ENCODE peak calls at places on chromosomes 13 and 19, in seven cellular contexts. K is upper lobe of right lung, Q is OCI-LY7, R is epithelial cell of esophagus, E is lower leg skin, M is WTC11, N is IMR-90. W is an unnamed sample.

GRCh38 chr13:114034481-114034891 is 60.6 kb upstream of the C13orf46 start:
- DNase-seq in Q (no peak), N (peak; percentile 80), R (no peak), K (no peak), M (no peak), E (no peak), W (no peak)

GRCh38 chr19:19147344-19147743 is 9.1 kb upstream of the TMEM161A start:
- DNase-seq in E (no peak), R (no peak), K (no peak), Q (no peak), N (no peak), M (no peak), W (no peak)

GRCh38 chr19:5536337-5536894 is 31.3 kb downstream of the TINCR start:
- DNase-seq in K (peak; percentile 80), M (peak; percentile 91), R (peak; percentile 56), Q (no peak), E (no peak), N (peak; percentile 33), W (peak; percentile 62)

GRCh38 chr19:20423381-20424207 is 142.0 kb downstream of the ZNF737 start:
- DNase-seq in M (peak; percentile 34), Q (peak; percentile 38), E (peak; percentile 91), K (peak; percentile 82), R (peak; percentile 64), N (peak; percentile 7), W (peak; percentile 21)

GRCh38 chr19:55306712-55307111 is 18.4 kb downstream of the TMEM150B start:
- DNase-seq in R (no peak), M (no peak), E (no peak), Q (no peak), K (no peak), N (no peak), W (no peak)

GRCh38 chr13:109785141-109785891 is 1.1 kb downstream of the IRS2 start:
- DNase-seq in N (peak; percentile 57), M (peak; percentile 52), K (peak; percentile 85), Q (no peak), R (peak; percentile 75), E (peak; percentile 90), W (no peak)

GRCh38 chr13:45121421-45121820 is 1.1 kb downstream of the GTF2F2 start:
- DNase-seq in K (no peak), R (peak; percentile 61), M (no peak), Q (peak; percentile 56), E (no peak), N (peak; percentile 53), W (no peak)

GRCh38 chr19:1601613-1602064 is 3.6 kb downstream of the UQCR11 start:
- DNase-seq in N (no peak), K (no peak), Q (no peak), R (no peak), E (no peak), M (no peak), W (no peak)

GRCh38 chr13:50910483-50910805 is 853 bp downstream of the RNASEH2B start:
- DNase-seq in N (peak; percentile 42), R (peak; percentile 20), E (no peak), Q (peak; percentile 54), K (no peak), M (peak; percentile 44), W (peak; percentile 22)
- TF ChIP-seq CTCF in N (no peak), R (no peak), E (no peak), Q (no peak), K (no peak), M (no peak), W (no peak)

DNA sequence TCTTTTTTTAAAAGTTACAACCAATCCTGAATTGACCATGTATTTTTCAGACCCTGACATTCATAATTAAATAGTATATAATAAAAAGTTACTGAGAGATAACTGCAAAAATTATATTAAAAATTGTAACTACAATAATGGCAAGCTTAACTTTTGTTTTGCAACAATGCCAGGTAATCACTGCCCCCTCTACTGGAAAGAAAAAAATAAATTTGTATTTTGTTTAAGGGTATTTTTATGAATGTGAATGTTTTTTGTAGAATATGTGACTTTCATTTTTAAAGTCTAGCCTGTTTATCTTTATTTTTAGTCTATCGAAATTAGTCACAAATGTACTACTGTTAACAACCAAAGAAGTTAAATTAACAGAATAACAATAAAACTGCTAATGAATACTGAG is 21.7 kb downstream of the MRPS31 start:
- DNase-seq in N (no peak), E (no peak), M (no peak), Q (no peak), K (no peak), R (no peak), W (no peak)
- TF ChIP-seq CTCF in N (peak; percentile 10), E (no peak), M (no peak), Q (peak; percentile 75), K (no peak), R (no peak), W (peak; percentile 31)

DNA sequence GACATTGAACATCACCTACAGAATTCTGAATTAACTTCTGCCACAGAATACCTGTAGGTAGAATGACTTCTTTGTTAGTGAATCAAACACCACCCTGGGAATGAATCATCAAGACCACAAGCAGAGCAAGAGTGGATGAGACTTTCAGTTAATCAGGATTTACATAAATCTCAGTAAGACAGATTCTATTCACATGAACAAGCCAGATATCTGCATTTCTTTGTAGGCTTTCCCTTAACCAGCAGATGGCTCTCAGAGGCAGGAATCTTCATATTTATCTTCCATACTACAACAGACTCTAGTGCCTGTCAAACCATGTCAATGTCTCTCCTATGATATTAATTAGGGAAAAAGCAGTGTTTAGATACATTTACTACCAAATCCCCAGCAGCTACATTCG is 412.1 kb downstream of the KLF12 start:
- DNase-seq in E (no peak), N (peak; percentile 77), Q (peak; percentile 3), M (no peak), R (peak; percentile 92), K (no peak), W (no peak)
- TF ChIP-seq CTCF in E (no peak), N (peak; percentile 49), Q (peak; percentile 52), M (no peak), R (peak; percentile 59), K (no peak), W (no peak)

GRCh38 chr13:112931028-112931934 is 37.7 kb upstream of the MCF2L start:
- DNase-seq in N (peak; percentile 76), K (no peak), Q (no peak), E (peak; percentile 84), M (peak; percentile 50), R (peak; percentile 18), W (peak; percentile 44)
- TF ChIP-seq CTCF in N (peak; percentile 67), K (peak; percentile 50), Q (peak; percentile 36), E (no peak), M (no peak), R (peak; percentile 56), W (no peak)

DNA sequence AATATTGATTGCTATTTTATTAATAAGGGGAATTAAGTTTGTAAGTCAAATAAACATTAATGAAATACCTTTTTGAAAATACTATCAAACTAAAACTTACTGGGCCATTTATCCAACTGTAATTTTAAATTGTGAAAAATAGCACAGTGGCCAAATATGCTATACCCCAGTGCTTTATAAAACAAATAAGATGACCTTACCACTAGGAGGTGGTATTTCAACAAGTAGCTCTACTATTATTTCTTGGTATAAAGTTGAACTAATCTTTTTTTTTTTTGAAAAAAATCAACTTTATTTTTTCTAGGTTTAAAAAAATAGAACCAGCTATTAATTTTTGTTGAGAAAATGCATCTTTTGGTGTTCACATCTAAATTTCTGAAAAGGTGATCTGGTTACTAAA is 14.7 kb downstream of the LACC1 start:
- DNase-seq in N (no peak), E (no peak), M (no peak), R (no peak), K (no peak), Q (peak; percentile 18), W (no peak)
- TF ChIP-seq CTCF in N (peak; percentile 30), E (no peak), M (no peak), R (no peak), K (peak; percentile 19), Q (peak; percentile 70), W (no peak)

GRCh38 chr13:79246575-79246949 is 159.5 kb downstream of the RBM26 start:
- DNase-seq in R (peak; percentile 22), K (no peak), Q (peak; percentile 34), N (no peak), M (no peak), E (no peak), W (no peak)
- TF ChIP-seq CTCF in R (peak; percentile 46), K (no peak), Q (peak; percentile 81), N (no peak), M (no peak), E (no peak), W (no peak)

W was measured in Calu3.